ENCODE peak calls at places on chromosomes 7 and 10, in seven cellular contexts. F, T, U, P, V, I and Z are unnamed samples.

GRCh38 chr10:32271617-32272016 is 75.3 kb downstream of the EPC1 start:
- DNase-seq in I (no peak), V (no peak), T (no peak), P (no peak), U (no peak), F (no peak), Z (no peak)

GRCh38 chr10:10794776-10795175 is 222.9 kb upstream of the CELF2 start:
- DNase-seq in F (no peak), T (no peak), U (peak; percentile 1), I (no peak), V (no peak), P (peak; percentile 65), Z (no peak)

GRCh38 chr7:135263321-135263970 is 29.8 kb downstream of the STRA8 start:
- DNase-seq in T (no peak), V (no peak), F (no peak), U (no peak), I (no peak), P (no peak), Z (no peak)

GRCh38 chr7:47513741-47514241 is 68.1 kb downstream of the TNS3 start:
- DNase-seq in P (peak; percentile 73), V (peak; percentile 62), T (no peak), U (peak; percentile 21), I (no peak), F (no peak), Z (no peak)

GRCh38 chr7:37449621-37450020 is 957 bp upstream of the ELMO1 start:
- DNase-seq in V (no peak), U (no peak), F (no peak), T (no peak), I (no peak), P (no peak), Z (no peak)

GRCh38 chr7:151807876-151808275 is 69.0 kb downstream of the PRKAG2 start:
- DNase-seq in P (no peak), T (no peak), V (peak; percentile 52), F (no peak), U (no peak), I (no peak), Z (no peak)

GRCh38 chr7:106166651-106167342 is 54.7 kb upstream of the SYPL1 start:
- DNase-seq in T (peak; percentile 17), U (peak; percentile 66), I (no peak), V (no peak), F (no peak), P (no peak), Z (peak; percentile 90)

GRCh38 chr10:104309980-104310978 is 28.0 kb downstream of the ITPRIP start:
- DNase-seq in P (peak; percentile 98), U (no peak), I (no peak), V (peak; percentile 70), F (peak; percentile 48), T (no peak), Z (no peak)

GRCh38 chr7:22667187-22667561 is 59.8 kb upstream of the IL6 start:
- DNase-seq in T (no peak), I (no peak), U (no peak), F (no peak), V (no peak), P (no peak), Z (no peak)

GRCh38 chr7:91784469-91784868 is 96.0 kb downstream of the MTERF1 start:
- DNase-seq in I (no peak), P (peak; percentile 47), T (no peak), U (peak; percentile 20), F (no peak), V (no peak), Z (peak; percentile 48)

GRCh38 chr10:118596426-118597124 is 1.1 kb upstream of the PRLHR start:
- DNase-seq in P (no peak), T (no peak), I (no peak), V (no peak), F (no peak), U (peak; percentile 26), Z (no peak)

GRCh38 chr7:8232999-8233847 is 28.7 kb downstream of the ICA1 start:
- DNase-seq in T (no peak), F (no peak), U (peak; percentile 71), P (no peak), V (no peak), I (no peak), Z (no peak)

GRCh38 chr7:36945612-36946400 is 221.5 kb upstream of the AOAH start:
- DNase-seq in I (no peak), P (no peak), F (no peak), V (peak; percentile 91), U (peak; percentile 43), T (no peak), Z (peak; percentile 17)

GRCh38 chr7:122311719-122312118 is 7.2 kb upstream of the FEZF1 start:
- DNase-seq in I (no peak), F (no peak), V (no peak), U (no peak), P (peak; percentile 48), T (no peak), Z (no peak)

GRCh38 chr7:138248609-138249008 is 172.3 kb downstream of the AKR1D1 start:
- DNase-seq in T (no peak), U (no peak), F (no peak), I (no peak), P (no peak), V (no peak), Z (no peak)

GRCh38 chr10:102267748-102268147 is 22.4 kb downstream of the GBF1 start:
- DNase-seq in P (no peak), T (no peak), I (no peak), U (no peak), F (no peak), V (no peak), Z (no peak)

GRCh38 chr10:32367793-32368453 is 21.0 kb upstream of the EPC1 start:
- DNase-seq in U (peak; percentile 77), P (peak; percentile 29), T (peak; percentile 69), F (peak; percentile 84), V (peak; percentile 92), I (no peak), Z (peak; percentile 78)

GRCh38 chr10:15180736-15181135 is 12.2 kb upstream of the NMT2 start:
- DNase-seq in P (peak; percentile 9), U (no peak), I (no peak), T (no peak), V (no peak), F (no peak), Z (no peak)

GRCh38 chr7:158423190-158423555 is 164.4 kb downstream of the PTPRN2 start:
- DNase-seq in I (no peak), F (no peak), U (no peak), V (peak; percentile 53), T (no peak), P (no peak), Z (no peak)

GRCh38 chr7:122688385-122688998 is 10.4 kb downstream of the RNF133 start:
- DNase-seq in T (no peak), V (no peak), F (no peak), U (no peak), P (no peak), I (no peak), Z (no peak)

GRCh38 chr10:13527864-13528137 is 1.0 kb downstream of the BEND7 start:
- DNase-seq in T (no peak), V (no peak), P (no peak), F (no peak), I (no peak), U (peak; percentile 16), Z (no peak)

GRCh38 chr7:32036557-32036956 is 33.6 kb downstream of the PDE1C start:
- DNase-seq in V (no peak), F (no peak), I (no peak), T (no peak), P (no peak), U (no peak), Z (no peak)

GRCh38 chr7:129279757-129280156 is 54.9 kb downstream of the AHCYL2 start:
- DNase-seq in F (no peak), P (no peak), T (no peak), U (no peak), V (no peak), I (no peak), Z (no peak)

GRCh38 chr7:30114536-30115258 is 20.1 kb upstream of the MTURN start:
- DNase-seq in V (no peak), T (no peak), P (no peak), U (no peak), F (no peak), I (no peak), Z (no peak)

GRCh38 chr10:3527144-3527543 is 257.9 kb downstream of the KLF6 start:
- DNase-seq in F (no peak), T (no peak), P (peak; percentile 68), U (no peak), V (no peak), I (no peak), Z (no peak)

GRCh38 chr7:70797109-70797514 is 334.8 kb upstream of the GALNT17 start:
- DNase-seq in T (no peak), U (no peak), V (no peak), I (no peak), F (no peak), P (no peak), Z (no peak)

GRCh38 chr7:95209276-95209675 is 115.1 kb downstream of the PON1 start:
- DNase-seq in T (no peak), U (no peak), F (no peak), I (no peak), V (no peak), P (no peak), Z (no peak)

GRCh38 chr7:127393370-127394058 is 1.0 kb upstream of the ZNF800 start:
- DNase-seq in F (no peak), P (peak; percentile 67), U (no peak), V (peak; percentile 60), I (no peak), T (no peak), Z (no peak)

GRCh38 chr7:70298780-70299446 is 700.6 kb downstream of the AUTS2 start:
- DNase-seq in F (no peak), V (no peak), U (no peak), P (no peak), I (no peak), T (no peak), Z (peak; percentile 17)

GRCh38 chr7:120740348-120740747 is 117.6 kb downstream of the TSPAN12 start:
- DNase-seq in V (no peak), U (no peak), I (no peak), F (no peak), T (no peak), P (no peak), Z (no peak)

GRCh38 chr7:517848-518629 is 1.6 kb downstream of the PDGFA start:
- DNase-seq in V (peak; percentile 95), P (peak; percentile 97), F (peak; percentile 68), U (peak; percentile 76), T (no peak), I (no peak), Z (peak; percentile 60)

GRCh38 chr10:132637477-132638129 is 100.0 kb downstream of the INPP5A start:
- DNase-seq in V (peak; percentile 75), U (peak; percentile 66), T (peak; percentile 12), P (peak; percentile 98), I (no peak), F (no peak), Z (peak; percentile 68)

GRCh38 chr10:122181055-122181732 is 89.9 kb upstream of the BTBD16 start:
- DNase-seq in V (no peak), I (no peak), P (no peak), T (no peak), U (no peak), F (no peak), Z (no peak)

GRCh38 chr7:25006225-25006624 is 26.2 kb upstream of the OSBPL3 start:
- DNase-seq in P (no peak), T (no peak), V (no peak), I (no peak), F (no peak), U (no peak), Z (no peak)

GRCh38 chr10:34760606-34761005 is 54.5 kb downstream of the PARD3 start:
- DNase-seq in U (no peak), T (no peak), I (no peak), V (no peak), P (no peak), F (no peak), Z (no peak)

GRCh38 chr7:41979834-41980307 is 257.1 kb downstream of the GLI3 start:
- DNase-seq in V (no peak), I (no peak), T (no peak), P (no peak), U (no peak), F (no peak), Z (peak; percentile 34)

GRCh38 chr7:50369408-50370026 is 65.0 kb downstream of the IKZF1 start:
- DNase-seq in V (no peak), T (peak; percentile 58), F (peak; percentile 63), U (peak; percentile 39), I (no peak), P (no peak), Z (peak; percentile 51)

GRCh38 chr10:7481382-7481765 is 70.5 kb upstream of the SFMBT2 start:
- DNase-seq in I (no peak), F (no peak), U (no peak), V (no peak), T (no peak), P (no peak), Z (no peak)